ENCODE peak calls at places on chromosomes 7 and 10, in five cellular contexts. One of them, this sample, is unnamed.

GRCh38 chr10:43874984-43875383 is 226.3 kb upstream of the ZNF32 start:
- DNase-seq in lower lobe of right lung: no peak
- DNase-seq in GM20000: no peak
- DNase-seq in heart left ventricle: no peak
- DNase-seq in fibroblast of pulmonary artery: no peak
- DNase-seq in this sample: no peak

GRCh38 chr7:73738220-73738611 is 386 bp downstream of the ABHD11 start:
- DNase-seq in heart left ventricle: peak
- DNase-seq in GM20000: peak
- DNase-seq in fibroblast of pulmonary artery: peak
- DNase-seq in lower lobe of right lung: peak
- DNase-seq in this sample: peak

GRCh38 chr7:127791790-127792189 is 139.8 kb downstream of the SND1 start:
- DNase-seq in lower lobe of right lung: no peak
- DNase-seq in GM20000: no peak
- DNase-seq in heart left ventricle: no peak
- DNase-seq in fibroblast of pulmonary artery: peak
- DNase-seq in this sample: no peak

GRCh38 chr10:14573666-14574261 is 200.9 kb downstream of the FAM107B start:
- DNase-seq in GM20000: no peak
- DNase-seq in heart left ventricle: no peak
- DNase-seq in fibroblast of pulmonary artery: peak
- DNase-seq in lower lobe of right lung: no peak
- DNase-seq in this sample: no peak

GRCh38 chr10:44240766-44241165 is 144.1 kb downstream of the CXCL12 start:
- DNase-seq in lower lobe of right lung: no peak
- DNase-seq in fibroblast of pulmonary artery: peak
- DNase-seq in GM20000: no peak
- DNase-seq in heart left ventricle: no peak
- DNase-seq in this sample: no peak

GRCh38 chr7:147412782-147413186 is 1177.8 kb upstream of the C7orf33 start:
- DNase-seq in fibroblast of pulmonary artery: peak
- DNase-seq in heart left ventricle: no peak
- DNase-seq in lower lobe of right lung: no peak
- DNase-seq in GM20000: no peak
- DNase-seq in this sample: no peak

GRCh38 chr10:101286248-101287046 is 57.2 kb upstream of the LBX1 start:
- DNase-seq in fibroblast of pulmonary artery: no peak
- DNase-seq in heart left ventricle: no peak
- DNase-seq in GM20000: no peak
- DNase-seq in lower lobe of right lung: no peak
- DNase-seq in this sample: no peak

GRCh38 chr10:131514454-131514853 is 202.9 kb upstream of the TCERG1L start:
- DNase-seq in fibroblast of pulmonary artery: no peak
- DNase-seq in heart left ventricle: no peak
- DNase-seq in lower lobe of right lung: no peak
- DNase-seq in GM20000: no peak
- DNase-seq in this sample: no peak

GRCh38 chr7:83415840-83416239 is 233.1 kb downstream of the SEMA3E start:
- DNase-seq in fibroblast of pulmonary artery: no peak
- DNase-seq in heart left ventricle: no peak
- DNase-seq in lower lobe of right lung: no peak
- DNase-seq in GM20000: no peak
- DNase-seq in this sample: no peak

GRCh38 chr10:84341538-84341856 is 13.1 kb downstream of the CCSER2 start:
- DNase-seq in GM20000: no peak
- DNase-seq in heart left ventricle: no peak
- DNase-seq in fibroblast of pulmonary artery: no peak
- DNase-seq in lower lobe of right lung: no peak
- DNase-seq in this sample: no peak

GRCh38 chr7:6164491-6164890 is 107.9 kb downstream of the CYTH3 start:
- DNase-seq in lower lobe of right lung: no peak
- DNase-seq in fibroblast of pulmonary artery: no peak
- DNase-seq in GM20000: no peak
- DNase-seq in heart left ventricle: no peak
- DNase-seq in this sample: no peak

GRCh38 chr10:6072215-6072941 is 10.2 kb upstream of the IL2RA start:
- DNase-seq in heart left ventricle: no peak
- DNase-seq in GM20000: peak
- DNase-seq in lower lobe of right lung: no peak
- DNase-seq in fibroblast of pulmonary artery: no peak
- DNase-seq in this sample: peak

GRCh38 chr10:125085281-125085680 is 75.1 kb downstream of the CTBP2 start:
- DNase-seq in fibroblast of pulmonary artery: peak
- DNase-seq in GM20000: no peak
- DNase-seq in lower lobe of right lung: no peak
- DNase-seq in heart left ventricle: no peak
- DNase-seq in this sample: no peak

GRCh38 chr7:108448777-108449576 is 7.3 kb downstream of the NRCAM start:
- DNase-seq in fibroblast of pulmonary artery: no peak
- DNase-seq in GM20000: peak
- DNase-seq in lower lobe of right lung: no peak
- DNase-seq in heart left ventricle: no peak
- DNase-seq in this sample: peak

GRCh38 chr7:54253036-54253373 is 289.2 kb upstream of the VSTM2A start:
- DNase-seq in lower lobe of right lung: no peak
- DNase-seq in heart left ventricle: no peak
- DNase-seq in fibroblast of pulmonary artery: no peak
- DNase-seq in GM20000: no peak
- DNase-seq in this sample: no peak

GRCh38 chr10:173741-174140 is 38.5 kb downstream of the ZMYND11 start:
- DNase-seq in lower lobe of right lung: no peak
- DNase-seq in heart left ventricle: no peak
- DNase-seq in fibroblast of pulmonary artery: no peak
- DNase-seq in GM20000: no peak
- DNase-seq in this sample: no peak

GRCh38 chr10:176677-177076 is 41.4 kb downstream of the ZMYND11 start:
- DNase-seq in lower lobe of right lung: no peak
- DNase-seq in GM20000: no peak
- DNase-seq in heart left ventricle: no peak
- DNase-seq in fibroblast of pulmonary artery: no peak
- DNase-seq in this sample: no peak

GRCh38 chr10:178723-179122 is 43.5 kb downstream of the ZMYND11 start:
- DNase-seq in fibroblast of pulmonary artery: no peak
- DNase-seq in GM20000: no peak
- DNase-seq in lower lobe of right lung: no peak
- DNase-seq in heart left ventricle: no peak
- DNase-seq in this sample: no peak

GRCh38 chr10:182441-183201 is 47.4 kb downstream of the ZMYND11 start:
- DNase-seq in fibroblast of pulmonary artery: peak
- DNase-seq in GM20000: peak
- DNase-seq in lower lobe of right lung: no peak
- DNase-seq in heart left ventricle: no peak
- DNase-seq in this sample: peak

GRCh38 chr10:178208-178607 is 43.0 kb downstream of the ZMYND11 start:
- DNase-seq in fibroblast of pulmonary artery: peak
- DNase-seq in GM20000: peak
- DNase-seq in lower lobe of right lung: no peak
- DNase-seq in heart left ventricle: no peak
- DNase-seq in this sample: peak
- TF ChIP-seq CTCF in fibroblast of pulmonary artery: peak
- TF ChIP-seq CTCF in GM20000: no peak
- TF ChIP-seq CTCF in lower lobe of right lung: peak
- TF ChIP-seq CTCF in heart left ventricle: peak
- TF ChIP-seq CTCF in this sample: no peak

GRCh38 chr7:1055491-1056005 is 11.2 kb downstream of the GPR146 start:
- DNase-seq in heart left ventricle: no peak
- DNase-seq in GM20000: no peak
- DNase-seq in fibroblast of pulmonary artery: no peak
- DNase-seq in lower lobe of right lung: no peak
- DNase-seq in this sample: no peak
- TF ChIP-seq CTCF in heart left ventricle: no peak
- TF ChIP-seq CTCF in GM20000: no peak
- TF ChIP-seq CTCF in fibroblast of pulmonary artery: no peak
- TF ChIP-seq CTCF in lower lobe of right lung: no peak
- TF ChIP-seq CTCF in this sample: no peak

GRCh38 chr7:77439572-77439971 is 23.4 kb upstream of the GSAP start:
- DNase-seq in heart left ventricle: peak
- DNase-seq in GM20000: no peak
- DNase-seq in fibroblast of pulmonary artery: no peak
- DNase-seq in lower lobe of right lung: peak
- DNase-seq in this sample: no peak
- TF ChIP-seq CTCF in heart left ventricle: peak
- TF ChIP-seq CTCF in GM20000: peak
- TF ChIP-seq CTCF in fibroblast of pulmonary artery: peak
- TF ChIP-seq CTCF in lower lobe of right lung: peak
- TF ChIP-seq CTCF in this sample: no peak

GRCh38 chr10:117830832-117831231 is 215.9 kb downstream of the RAB11FIP2 start:
- DNase-seq in fibroblast of pulmonary artery: no peak
- DNase-seq in heart left ventricle: no peak
- DNase-seq in lower lobe of right lung: no peak
- DNase-seq in GM20000: peak
- DNase-seq in this sample: peak
- TF ChIP-seq CTCF in fibroblast of pulmonary artery: no peak
- TF ChIP-seq CTCF in heart left ventricle: no peak
- TF ChIP-seq CTCF in lower lobe of right lung: no peak
- TF ChIP-seq CTCF in GM20000: no peak
- TF ChIP-seq CTCF in this sample: no peak

DNA sequence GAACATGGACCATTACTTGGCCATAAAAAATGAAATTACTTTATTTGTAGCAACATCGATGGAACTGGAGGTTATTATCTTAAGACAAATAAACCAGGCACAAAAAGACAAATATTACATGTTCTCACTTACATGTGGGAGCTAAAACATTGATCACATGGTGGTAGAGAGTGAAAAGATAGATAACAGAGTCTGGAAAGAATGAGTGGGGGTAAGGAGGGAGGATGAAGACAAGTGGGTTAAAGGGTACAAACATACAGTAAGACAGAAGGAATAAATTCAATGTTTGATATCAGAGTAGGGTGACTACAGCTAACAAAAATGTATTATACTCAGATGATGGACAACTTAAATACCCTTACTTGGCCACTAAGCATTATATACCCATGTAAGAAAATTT is 100.0 kb upstream of the WNT16 start:
- DNase-seq in lower lobe of right lung: no peak
- DNase-seq in GM20000: no peak
- DNase-seq in fibroblast of pulmonary artery: no peak
- DNase-seq in heart left ventricle: no peak
- DNase-seq in this sample: no peak
- TF ChIP-seq CTCF in lower lobe of right lung: no peak
- TF ChIP-seq CTCF in GM20000: no peak
- TF ChIP-seq CTCF in fibroblast of pulmonary artery: no peak
- TF ChIP-seq CTCF in heart left ventricle: no peak
- TF ChIP-seq CTCF in this sample: no peak